ENCODE peak calls at places on chromosomes 16 and 17, in four cellular contexts. One of them, this sample, is unnamed.
A peak's percentile ranks its signal among the peaks of the same experiment; 100 is the strongest.

GRCh38 chr17:1486802-1487695 is 5.4 kb downstream of the MYO1C start:
- DNase-seq in NCI-H510A: no peak
- DNase-seq in GM04504: no peak
- DNase-seq in NCI-H1436: peak; percentile 88
- DNase-seq in this sample: peak; percentile 53

GRCh38 chr17:17723354-17724261 is 42.4 kb downstream of the RAI1 start:
- DNase-seq in NCI-H510A: peak; percentile 33
- DNase-seq in GM04504: peak; percentile 51
- DNase-seq in NCI-H1436: peak; percentile 59
- DNase-seq in this sample: peak; percentile 63

GRCh38 chr17:55825213-55825612 is 74.4 kb downstream of the PCTP start:
- DNase-seq in NCI-H510A: no peak
- DNase-seq in GM04504: no peak
- DNase-seq in NCI-H1436: no peak
- DNase-seq in this sample: no peak

GRCh38 chr17:14112407-14112806 is 43.1 kb downstream of the COX10 start:
- DNase-seq in NCI-H510A: no peak
- DNase-seq in GM04504: no peak
- DNase-seq in NCI-H1436: no peak
- DNase-seq in this sample: no peak

GRCh38 chr16:69407702-69408323 is 16.6 kb upstream of the CYB5B start:
- DNase-seq in NCI-H510A: no peak
- DNase-seq in GM04504: no peak
- DNase-seq in NCI-H1436: no peak
- DNase-seq in this sample: no peak

GRCh38 chr17:69609495-69610315 is 195.2 kb downstream of the MAP2K6 start:
- DNase-seq in NCI-H510A: no peak
- DNase-seq in GM04504: peak; percentile 22
- DNase-seq in NCI-H1436: no peak
- DNase-seq in this sample: no peak

GRCh38 chr17:48574523-48575065 is 3.6 kb downstream of the HOXB4 start:
- DNase-seq in NCI-H510A: no peak
- DNase-seq in GM04504: no peak
- DNase-seq in NCI-H1436: no peak
- DNase-seq in this sample: no peak

GRCh38 chr17:46120078-46120477 is 73.2 kb downstream of the KANSL1 start:
- DNase-seq in NCI-H510A: no peak
- DNase-seq in GM04504: no peak
- DNase-seq in NCI-H1436: no peak
- DNase-seq in this sample: no peak

GRCh38 chr17:64621772-64622171 is 40.3 kb downstream of the SMURF2 start:
- DNase-seq in NCI-H510A: no peak
- DNase-seq in GM04504: no peak
- DNase-seq in NCI-H1436: no peak
- DNase-seq in this sample: no peak

GRCh38 chr16:57019746-57020145 is 30.4 kb downstream of the NLRC5 start:
- DNase-seq in NCI-H510A: no peak
- DNase-seq in GM04504: no peak
- DNase-seq in NCI-H1436: no peak
- DNase-seq in this sample: no peak

GRCh38 chr17:78934681-78935418 is 9.7 kb upstream of the TIMP2 start:
- DNase-seq in NCI-H510A: no peak
- DNase-seq in GM04504: no peak
- DNase-seq in NCI-H1436: no peak
- DNase-seq in this sample: no peak

GRCh38 chr16:85126731-85127662 is 14.7 kb upstream of the CIBAR2 start:
- DNase-seq in NCI-H510A: no peak
- DNase-seq in GM04504: no peak
- DNase-seq in NCI-H1436: no peak
- DNase-seq in this sample: no peak

GRCh38 chr17:37698132-37698615 is 46.7 kb downstream of the HNF1B start:
- DNase-seq in NCI-H510A: no peak
- DNase-seq in GM04504: no peak
- DNase-seq in NCI-H1436: no peak
- DNase-seq in this sample: no peak

GRCh38 chr16:28923652-28924398 is 1.2 kb downstream of the RABEP2 start:
- DNase-seq in NCI-H510A: no peak
- DNase-seq in GM04504: no peak
- DNase-seq in NCI-H1436: no peak
- DNase-seq in this sample: no peak

GRCh38 chr17:21262259-21262993 is 9.2 kb upstream of the NATD1 start:
- DNase-seq in NCI-H510A: no peak
- DNase-seq in GM04504: no peak
- DNase-seq in NCI-H1436: no peak
- DNase-seq in this sample: no peak

GRCh38 chr17:29007456-29008455 is 1.9 kb upstream of the SEZ6 start:
- DNase-seq in NCI-H510A: no peak
- DNase-seq in GM04504: no peak
- DNase-seq in NCI-H1436: no peak
- DNase-seq in this sample: no peak

GRCh38 chr16:86231321-86231995 is 278.9 kb upstream of the FOXF1 start:
- DNase-seq in NCI-H510A: no peak
- DNase-seq in GM04504: no peak
- DNase-seq in NCI-H1436: no peak
- DNase-seq in this sample: no peak

GRCh38 chr17:77131919-77132318 is 8.8 kb upstream of the SEC14L1 start:
- DNase-seq in NCI-H510A: no peak
- DNase-seq in GM04504: no peak
- DNase-seq in NCI-H1436: no peak
- DNase-seq in this sample: no peak

GRCh38 chr17:79165756-79166473 is 91.3 kb downstream of the ENGASE start:
- DNase-seq in NCI-H510A: no peak
- DNase-seq in GM04504: no peak
- DNase-seq in NCI-H1436: no peak
- DNase-seq in this sample: no peak

GRCh38 chr17:41553987-41554680 is 17.7 kb downstream of the KRT9 start:
- DNase-seq in NCI-H510A: no peak
- DNase-seq in GM04504: no peak
- DNase-seq in NCI-H1436: no peak
- DNase-seq in this sample: no peak

GRCh38 chr17:76687278-76688164 is 23.2 kb downstream of the MXRA7 start:
- DNase-seq in NCI-H510A: no peak
- DNase-seq in GM04504: no peak
- DNase-seq in NCI-H1436: no peak
- DNase-seq in this sample: no peak

GRCh38 chr16:2527784-2528100 is 3.5 kb downstream of the CEMP1 start:
- DNase-seq in NCI-H510A: no peak
- DNase-seq in GM04504: no peak
- DNase-seq in NCI-H1436: no peak
- DNase-seq in this sample: no peak

GRCh38 chr17:50479522-50480141 is 972 bp downstream of the RSAD1 start:
- DNase-seq in NCI-H510A: peak; percentile 92
- DNase-seq in GM04504: peak; percentile 47
- DNase-seq in NCI-H1436: peak; percentile 77
- DNase-seq in this sample: peak; percentile 61

GRCh38 chr17:4852504-4853075 is 19.4 kb downstream of the MINK1 start:
- DNase-seq in NCI-H510A: peak; percentile 8
- DNase-seq in GM04504: peak; percentile 29
- DNase-seq in NCI-H1436: no peak
- DNase-seq in this sample: no peak

GRCh38 chr17:78316867-78317816 is 42.7 kb downstream of the SOCS3 start:
- DNase-seq in NCI-H510A: no peak
- DNase-seq in GM04504: no peak
- DNase-seq in NCI-H1436: peak; percentile 27
- DNase-seq in this sample: no peak

GRCh38 chr16:919658-920631 is 50.8 kb downstream of the LMF1 start:
- DNase-seq in NCI-H510A: no peak
- DNase-seq in GM04504: peak; percentile 37
- DNase-seq in NCI-H1436: no peak
- DNase-seq in this sample: no peak

GRCh38 chr17:75048396-75048933 is 1.4 kb downstream of the KCTD2 start:
- DNase-seq in NCI-H510A: no peak
- DNase-seq in GM04504: no peak
- DNase-seq in NCI-H1436: no peak
- DNase-seq in this sample: no peak

GRCh38 chr17:15377608-15378007 is 36.2 kb upstream of the TEKT3 start:
- DNase-seq in NCI-H510A: no peak
- DNase-seq in GM04504: peak; percentile 54
- DNase-seq in NCI-H1436: no peak
- DNase-seq in this sample: peak; percentile 99

GRCh38 chr17:4782652-4783051 is 3.5 kb downstream of the VMO1 start:
- DNase-seq in NCI-H510A: no peak
- DNase-seq in GM04504: no peak
- DNase-seq in NCI-H1436: no peak
- DNase-seq in this sample: no peak

GRCh38 chr17:19414396-19415280 is 3.6 kb downstream of the RNF112 start:
- DNase-seq in NCI-H510A: no peak
- DNase-seq in GM04504: no peak
- DNase-seq in NCI-H1436: no peak
- DNase-seq in this sample: no peak

GRCh38 chr16:426115-426905 is 861 bp downstream of the RAB11FIP3 start:
- DNase-seq in NCI-H510A: no peak
- DNase-seq in GM04504: no peak
- DNase-seq in NCI-H1436: no peak
- DNase-seq in this sample: no peak

GRCh38 chr16:3949287-3949686 is 68.8 kb upstream of the CREBBP start:
- DNase-seq in NCI-H510A: no peak
- DNase-seq in GM04504: no peak
- DNase-seq in NCI-H1436: no peak
- DNase-seq in this sample: no peak

GRCh38 chr17:15479697-15480096 is 12.3 kb upstream of the CDRT4 start:
- DNase-seq in NCI-H510A: no peak
- DNase-seq in GM04504: no peak
- DNase-seq in NCI-H1436: no peak
- DNase-seq in this sample: no peak

GRCh38 chr16:81645303-81645702 is 133.8 kb upstream of the PLCG2 start:
- DNase-seq in NCI-H510A: peak; percentile 79
- DNase-seq in GM04504: peak; percentile 57
- DNase-seq in NCI-H1436: peak; percentile 60
- DNase-seq in this sample: no peak

GRCh38 chr17:76923491-76923890 is 55.3 kb downstream of the MGAT5B start:
- DNase-seq in NCI-H510A: no peak
- DNase-seq in GM04504: no peak
- DNase-seq in NCI-H1436: no peak
- DNase-seq in this sample: no peak

GRCh38 chr17:65514082-65514481 is 47.4 kb downstream of the AXIN2 start:
- DNase-seq in NCI-H510A: no peak
- DNase-seq in GM04504: peak; percentile 58
- DNase-seq in NCI-H1436: no peak
- DNase-seq in this sample: no peak

GRCh38 chr16:75116081-75116910 is at the start of gene LDHD:
- DNase-seq in NCI-H510A: no peak
- DNase-seq in GM04504: no peak
- DNase-seq in NCI-H1436: peak; percentile 15
- DNase-seq in this sample: no peak

GRCh38 chr16:67935096-67935401 is 1.6 kb downstream of the PSMB10 start:
- DNase-seq in NCI-H510A: no peak
- DNase-seq in GM04504: no peak
- DNase-seq in NCI-H1436: no peak
- DNase-seq in this sample: no peak

GRCh38 chr16:3190949-3191353 is 2.9 kb downstream of the OR1F1 start:
- DNase-seq in NCI-H510A: no peak
- DNase-seq in GM04504: no peak
- DNase-seq in NCI-H1436: no peak
- DNase-seq in this sample: no peak